ENCODE peak calls at places on chromosomes 5 and 9, in five cellular contexts. One of them, this sample, is unnamed.

GRCh38 chr5:34709861-34710673 is 53.9 kb downstream of the RAI14 start:
- DNase-seq in activated T-cell treated with anti-CD3 and anti-CD28 coated beads, Interleukin-2, amount 50 U/mL, for 24 hours: no peak
- DNase-seq in NCI-H1092: no peak
- DNase-seq in smooth muscle cell of the brain vasculature: peak; percentile 54
- DNase-seq in heart left ventricle: no peak
- DNase-seq in this sample: no peak

GRCh38 chr9:121944741-121945191 is 148.3 kb downstream of the TTLL11 start:
- DNase-seq in smooth muscle cell of the brain vasculature: peak; percentile 36
- DNase-seq in heart left ventricle: no peak
- DNase-seq in NCI-H1092: no peak
- DNase-seq in activated T-cell treated with anti-CD3 and anti-CD28 coated beads, Interleukin-2, amount 50 U/mL, for 24 hours: no peak
- DNase-seq in this sample: no peak

GRCh38 chr5:71528206-71528605 is 58.9 kb upstream of the MCCC2 start:
- DNase-seq in NCI-H1092: no peak
- DNase-seq in heart left ventricle: no peak
- DNase-seq in smooth muscle cell of the brain vasculature: no peak
- DNase-seq in activated T-cell treated with anti-CD3 and anti-CD28 coated beads, Interleukin-2, amount 50 U/mL, for 24 hours: no peak
- DNase-seq in this sample: no peak

GRCh38 chr5:32276173-32276853 is 36.4 kb downstream of the MTMR12 start:
- DNase-seq in activated T-cell treated with anti-CD3 and anti-CD28 coated beads, Interleukin-2, amount 50 U/mL, for 24 hours: no peak
- DNase-seq in smooth muscle cell of the brain vasculature: no peak
- DNase-seq in heart left ventricle: no peak
- DNase-seq in NCI-H1092: no peak
- DNase-seq in this sample: no peak

GRCh38 chr9:132018957-132019405 is 60.7 kb downstream of the MED27 start:
- DNase-seq in smooth muscle cell of the brain vasculature: no peak
- DNase-seq in heart left ventricle: no peak
- DNase-seq in NCI-H1092: peak; percentile 21
- DNase-seq in activated T-cell treated with anti-CD3 and anti-CD28 coated beads, Interleukin-2, amount 50 U/mL, for 24 hours: no peak
- DNase-seq in this sample: no peak

GRCh38 chr5:56155992-56156584 is 77.0 kb downstream of the ANKRD55 start:
- DNase-seq in smooth muscle cell of the brain vasculature: no peak
- DNase-seq in activated T-cell treated with anti-CD3 and anti-CD28 coated beads, Interleukin-2, amount 50 U/mL, for 24 hours: no peak
- DNase-seq in NCI-H1092: no peak
- DNase-seq in heart left ventricle: peak; percentile 59
- DNase-seq in this sample: no peak

GRCh38 chr9:93020785-93021670 is 37.5 kb upstream of the SUSD3 start:
- DNase-seq in heart left ventricle: no peak
- DNase-seq in smooth muscle cell of the brain vasculature: peak; percentile 21
- DNase-seq in activated T-cell treated with anti-CD3 and anti-CD28 coated beads, Interleukin-2, amount 50 U/mL, for 24 hours: no peak
- DNase-seq in NCI-H1092: no peak
- DNase-seq in this sample: no peak

GRCh38 chr9:130839237-130840111 is 4.4 kb downstream of the ABL1 start:
- DNase-seq in heart left ventricle: no peak
- DNase-seq in smooth muscle cell of the brain vasculature: no peak
- DNase-seq in activated T-cell treated with anti-CD3 and anti-CD28 coated beads, Interleukin-2, amount 50 U/mL, for 24 hours: no peak
- DNase-seq in NCI-H1092: no peak
- DNase-seq in this sample: no peak

GRCh38 chr9:35110327-35110758 is 5.3 kb downstream of the ATOSB start:
- DNase-seq in smooth muscle cell of the brain vasculature: no peak
- DNase-seq in heart left ventricle: peak; percentile 38
- DNase-seq in activated T-cell treated with anti-CD3 and anti-CD28 coated beads, Interleukin-2, amount 50 U/mL, for 24 hours: no peak
- DNase-seq in NCI-H1092: no peak
- DNase-seq in this sample: peak; percentile 45

GRCh38 chr5:68395844-68396523 is 180.4 kb downstream of the PIK3R1 start:
- DNase-seq in smooth muscle cell of the brain vasculature: no peak
- DNase-seq in NCI-H1092: no peak
- DNase-seq in heart left ventricle: no peak
- DNase-seq in activated T-cell treated with anti-CD3 and anti-CD28 coated beads, Interleukin-2, amount 50 U/mL, for 24 hours: no peak
- DNase-seq in this sample: no peak